ENCODE peak calls at places on chromosomes 5 and 9, in six cellular contexts. One of them, this sample, is unnamed.

GRCh38 chr9:117411547-117411946 is 3.3 kb downstream of the ASTN2 start:
- DNase-seq in anterior cingulate cortex: no peak
- DNase-seq in lower leg skin: no peak
- DNase-seq in BJ: no peak
- DNase-seq in AG04450: no peak
- DNase-seq in activated CD4-positive, alpha-beta T cell treated with anti-CD3 and anti-CD28 coated beads, Interleukin-2, amount 50 U/mL, for 48 hours: no peak
- DNase-seq in this sample: peak

GRCh38 chr5:59021286-59021673 is 438.4 kb downstream of the RAB3C start:
- DNase-seq in activated CD4-positive, alpha-beta T cell treated with anti-CD3 and anti-CD28 coated beads, Interleukin-2, amount 50 U/mL, for 48 hours: no peak
- DNase-seq in AG04450: no peak
- DNase-seq in BJ: no peak
- DNase-seq in anterior cingulate cortex: no peak
- DNase-seq in lower leg skin: no peak
- DNase-seq in this sample: no peak

GRCh38 chr5:35061216-35061615 is 13.5 kb upstream of the AGXT2 start:
- DNase-seq in AG04450: no peak
- DNase-seq in activated CD4-positive, alpha-beta T cell treated with anti-CD3 and anti-CD28 coated beads, Interleukin-2, amount 50 U/mL, for 48 hours: no peak
- DNase-seq in BJ: no peak
- DNase-seq in lower leg skin: peak
- DNase-seq in anterior cingulate cortex: no peak
- DNase-seq in this sample: no peak

GRCh38 chr9:88219601-88220000 is 81.3 kb upstream of the SPATA31C2 start:
- DNase-seq in activated CD4-positive, alpha-beta T cell treated with anti-CD3 and anti-CD28 coated beads, Interleukin-2, amount 50 U/mL, for 48 hours: no peak
- DNase-seq in anterior cingulate cortex: no peak
- DNase-seq in BJ: no peak
- DNase-seq in AG04450: no peak
- DNase-seq in lower leg skin: peak
- DNase-seq in this sample: no peak

GRCh38 chr9:133406480-133407307 is 11.1 kb downstream of the REXO4 start:
- DNase-seq in BJ: no peak
- DNase-seq in activated CD4-positive, alpha-beta T cell treated with anti-CD3 and anti-CD28 coated beads, Interleukin-2, amount 50 U/mL, for 48 hours: peak
- DNase-seq in AG04450: peak
- DNase-seq in anterior cingulate cortex: no peak
- DNase-seq in lower leg skin: peak
- DNase-seq in this sample: peak

GRCh38 chr9:95316794-95317118 is 753 bp downstream of the FANCC start:
- DNase-seq in BJ: no peak
- DNase-seq in anterior cingulate cortex: no peak
- DNase-seq in AG04450: no peak
- DNase-seq in lower leg skin: peak
- DNase-seq in activated CD4-positive, alpha-beta T cell treated with anti-CD3 and anti-CD28 coated beads, Interleukin-2, amount 50 U/mL, for 48 hours: peak
- DNase-seq in this sample: no peak

GRCh38 chr5:178189433-178189832 is 2.3 kb upstream of the GMCL2 start:
- DNase-seq in BJ: no peak
- DNase-seq in anterior cingulate cortex: no peak
- DNase-seq in AG04450: no peak
- DNase-seq in activated CD4-positive, alpha-beta T cell treated with anti-CD3 and anti-CD28 coated beads, Interleukin-2, amount 50 U/mL, for 48 hours: no peak
- DNase-seq in lower leg skin: no peak
- DNase-seq in this sample: no peak

GRCh38 chr9:129235931-129236331 is 57.9 kb upstream of the IER5L start:
- DNase-seq in lower leg skin: no peak
- DNase-seq in AG04450: no peak
- DNase-seq in activated CD4-positive, alpha-beta T cell treated with anti-CD3 and anti-CD28 coated beads, Interleukin-2, amount 50 U/mL, for 48 hours: peak
- DNase-seq in anterior cingulate cortex: no peak
- DNase-seq in BJ: no peak
- DNase-seq in this sample: no peak

GRCh38 chr5:67021031-67021430 is 175.6 kb downstream of the CD180 start:
- DNase-seq in AG04450: no peak
- DNase-seq in BJ: no peak
- DNase-seq in lower leg skin: peak
- DNase-seq in anterior cingulate cortex: no peak
- DNase-seq in activated CD4-positive, alpha-beta T cell treated with anti-CD3 and anti-CD28 coated beads, Interleukin-2, amount 50 U/mL, for 48 hours: no peak
- DNase-seq in this sample: no peak

GRCh38 chr9:4689687-4690104 is 10.3 kb downstream of the CDC37L1 start:
- DNase-seq in lower leg skin: no peak
- DNase-seq in AG04450: no peak
- DNase-seq in anterior cingulate cortex: no peak
- DNase-seq in activated CD4-positive, alpha-beta T cell treated with anti-CD3 and anti-CD28 coated beads, Interleukin-2, amount 50 U/mL, for 48 hours: peak
- DNase-seq in BJ: no peak
- DNase-seq in this sample: no peak

GRCh38 chr5:100430268-100430900 is 104.8 kb upstream of the FAM174A start:
- DNase-seq in activated CD4-positive, alpha-beta T cell treated with anti-CD3 and anti-CD28 coated beads, Interleukin-2, amount 50 U/mL, for 48 hours: peak
- DNase-seq in lower leg skin: peak
- DNase-seq in AG04450: peak
- DNase-seq in BJ: no peak
- DNase-seq in anterior cingulate cortex: no peak
- DNase-seq in this sample: no peak

This sample was measured in caudate nucleus.